ENCODE peak calls at places on chromosomes 5 and 9, in eight cellular contexts. J, D, W, M, Q, I, N and O are unnamed samples.

GRCh38 chr9:79129865-79130480 is 441.8 kb upstream of the TLE4 start:
- DNase-seq in M (peak), J (peak), N (peak), D (peak), I (peak), W (peak), Q (no peak), O (peak)

GRCh38 chr5:126884269-126884819 is 107.4 kb downstream of the LMNB1 start:
- DNase-seq in W (peak), N (no peak), I (no peak), D (no peak), J (no peak), M (no peak), Q (peak), O (no peak)

GRCh38 chr5:168227973-168228615 is 63.4 kb upstream of the WWC1 start:
- DNase-seq in M (no peak), J (no peak), D (no peak), Q (peak), I (no peak), W (no peak), N (no peak), O (no peak)

GRCh38 chr9:33068991-33069390 is 7.5 kb downstream of the SMU1 start:
- DNase-seq in Q (no peak), W (no peak), N (no peak), I (no peak), D (no peak), M (no peak), J (no peak), O (no peak)

GRCh38 chr5:36152324-36153298 is 700 bp downstream of the SKP2 start:
- DNase-seq in Q (no peak), N (peak), J (no peak), W (peak), I (peak), M (peak), D (no peak), O (no peak)

GRCh38 chr9:1083325-1083913 is 33.3 kb downstream of the DMRT2 start:
- DNase-seq in Q (no peak), W (no peak), J (no peak), N (no peak), I (peak), D (no peak), M (peak), O (peak)

GRCh38 chr9:72315089-72315509 is 49.9 kb downstream of the ZFAND5 start:
- DNase-seq in J (no peak), N (peak), W (peak), D (peak), I (no peak), M (no peak), Q (peak), O (peak)

GRCh38 chr9:136661641-136662325 is 933 bp upstream of the EGFL7 start:
- DNase-seq in I (no peak), N (no peak), M (no peak), Q (no peak), D (no peak), J (no peak), W (no peak), O (no peak)

GRCh38 chr9:109755040-109755439 is 25.0 kb upstream of the PALM2AKAP2 start:
- DNase-seq in W (no peak), Q (no peak), I (no peak), J (no peak), D (no peak), M (no peak), N (no peak), O (no peak)

GRCh38 chr9:27400334-27400875 is 103.5 kb upstream of the EQTN start:
- DNase-seq in W (no peak), Q (no peak), D (no peak), J (no peak), I (peak), N (no peak), M (no peak), O (no peak)

GRCh38 chr9:75269202-75269601 is 180.9 kb downstream of the OSTF1 start:
- DNase-seq in M (no peak), W (no peak), N (no peak), J (no peak), D (no peak), I (no peak), Q (no peak), O (no peak)

GRCh38 chr9:18626046-18626698 is 152.2 kb downstream of the ADAMTSL1 start:
- DNase-seq in Q (no peak), I (no peak), N (no peak), D (no peak), J (no peak), W (no peak), M (no peak), O (no peak)

GRCh38 chr5:1793966-1794895 is 5.4 kb downstream of the MRPL36 start:
- DNase-seq in J (no peak), M (no peak), D (no peak), W (no peak), N (no peak), I (no peak), Q (peak), O (no peak)

GRCh38 chr9:124774131-124774978 is 2.6 kb upstream of the OLFML2A start:
- DNase-seq in Q (no peak), W (peak), J (peak), D (peak), M (peak), N (peak), I (peak), O (peak)

GRCh38 chr5:169626779-169627178 is 10.3 kb upstream of the DOCK2 start:
- DNase-seq in Q (peak), J (no peak), D (no peak), N (no peak), M (no peak), W (peak), I (no peak), O (no peak)

GRCh38 chr9:34457266-34458012 is 931 bp downstream of the FAM219A start:
- DNase-seq in J (no peak), Q (peak), I (peak), W (peak), N (peak), D (peak), M (peak), O (no peak)

GRCh38 chr5:144581044-144581443 is 410.4 kb downstream of the KCTD16 start:
- DNase-seq in N (no peak), J (no peak), M (no peak), W (no peak), D (no peak), I (no peak), Q (no peak), O (no peak)

GRCh38 chr9:108477538-108478006 is 378.2 kb downstream of the ACTL7B start:
- DNase-seq in N (no peak), Q (peak), I (peak), M (no peak), J (no peak), W (no peak), D (no peak), O (no peak)

GRCh38 chr9:137744632-137745183 is 125.9 kb downstream of the EHMT1 start:
- DNase-seq in J (no peak), Q (no peak), M (no peak), W (no peak), I (no peak), D (no peak), N (no peak), O (no peak)

GRCh38 chr9:123820139-123820538 is 109.8 kb downstream of the DENND1A start:
- DNase-seq in Q (no peak), N (no peak), I (no peak), M (no peak), J (no peak), W (no peak), D (no peak), O (no peak)